ENCODE peak calls at places on chromosomes 12 and 14, in four cellular contexts. One of them, this sample, is unnamed.

GRCh38 chr12:26524862-26525465 is 308.0 kb downstream of the ITPR2 start:
- DNase-seq in A549: no peak
- DNase-seq in OCI-LY7: peak
- DNase-seq in neural progenitor cell: peak
- DNase-seq in this sample: no peak

GRCh38 chr14:89598548-89599186 is 181.6 kb upstream of the FOXN3 start:
- DNase-seq in A549: no peak
- DNase-seq in OCI-LY7: peak
- DNase-seq in neural progenitor cell: no peak
- DNase-seq in this sample: no peak

GRCh38 chr12:42213954-42214426 is 24.1 kb downstream of the YAF2 start:
- DNase-seq in A549: no peak
- DNase-seq in OCI-LY7: no peak
- DNase-seq in neural progenitor cell: peak
- DNase-seq in this sample: peak

GRCh38 chr12:89856431-89856830 is 147.8 kb upstream of the ATP2B1 start:
- DNase-seq in A549: no peak
- DNase-seq in OCI-LY7: peak
- DNase-seq in neural progenitor cell: no peak
- DNase-seq in this sample: no peak

GRCh38 chr14:55160989-55161388 is 30.4 kb downstream of the DLGAP5 start:
- DNase-seq in A549: peak
- DNase-seq in OCI-LY7: peak
- DNase-seq in neural progenitor cell: no peak
- DNase-seq in this sample: peak

GRCh38 chr14:22928237-22929103 is 706 bp downstream of the PRMT5 start:
- DNase-seq in A549: no peak
- DNase-seq in OCI-LY7: peak
- DNase-seq in neural progenitor cell: peak
- DNase-seq in this sample: no peak

GRCh38 chr14:105591052-105591451 is 64.7 kb downstream of the TMEM121 start:
- DNase-seq in A549: no peak
- DNase-seq in OCI-LY7: no peak
- DNase-seq in neural progenitor cell: no peak
- DNase-seq in this sample: no peak

GRCh38 chr12:101608301-101609133 is 13.7 kb downstream of the MYBPC1 start:
- DNase-seq in A549: no peak
- DNase-seq in OCI-LY7: no peak
- DNase-seq in neural progenitor cell: no peak
- DNase-seq in this sample: no peak

GRCh38 chr12:33438025-33438772 is 1.4 kb downstream of the SYT10 start:
- DNase-seq in A549: no peak
- DNase-seq in OCI-LY7: no peak
- DNase-seq in neural progenitor cell: peak
- DNase-seq in this sample: no peak

GRCh38 chr14:84282618-84283017 is 1247.3 kb upstream of the FLRT2 start:
- DNase-seq in A549: no peak
- DNase-seq in OCI-LY7: no peak
- DNase-seq in neural progenitor cell: no peak
- DNase-seq in this sample: no peak

GRCh38 chr12:104446646-104447415 is 9.9 kb upstream of the CHST11 start:
- DNase-seq in A549: no peak
- DNase-seq in OCI-LY7: no peak
- DNase-seq in neural progenitor cell: no peak
- DNase-seq in this sample: no peak

GRCh38 chr14:30581283-30581625 is 22.3 kb downstream of the G2E3 start:
- DNase-seq in A549: no peak
- DNase-seq in OCI-LY7: no peak
- DNase-seq in neural progenitor cell: no peak
- DNase-seq in this sample: no peak

GRCh38 chr14:90556050-90556477 is 159.2 kb downstream of the CALM1 start:
- DNase-seq in A549: no peak
- DNase-seq in OCI-LY7: no peak
- DNase-seq in neural progenitor cell: peak
- DNase-seq in this sample: no peak

GRCh38 chr14:91867316-91867988 is at the start of gene TC2N:
- DNase-seq in A549: no peak
- DNase-seq in OCI-LY7: no peak
- DNase-seq in neural progenitor cell: no peak
- DNase-seq in this sample: no peak

GRCh38 chr14:47822326-47822725 is 146.9 kb upstream of the MDGA2 start:
- DNase-seq in A549: no peak
- DNase-seq in OCI-LY7: no peak
- DNase-seq in neural progenitor cell: no peak
- DNase-seq in this sample: no peak

GRCh38 chr14:85415015-85415712 is 114.8 kb upstream of the FLRT2 start:
- DNase-seq in A549: peak
- DNase-seq in OCI-LY7: no peak
- DNase-seq in neural progenitor cell: no peak
- DNase-seq in this sample: no peak

GRCh38 chr12:40281791-40282364 is 57.1 kb downstream of the LRRK2 start:
- DNase-seq in A549: no peak
- DNase-seq in OCI-LY7: no peak
- DNase-seq in neural progenitor cell: no peak
- DNase-seq in this sample: no peak

GRCh38 chr14:61925043-61925442 is 162.8 kb downstream of the SNAPC1 start:
- DNase-seq in A549: no peak
- DNase-seq in OCI-LY7: peak
- DNase-seq in neural progenitor cell: peak
- DNase-seq in this sample: no peak

GRCh38 chr12:4506870-4507269 is 31.8 kb upstream of the RAD51AP1 start:
- DNase-seq in A549: no peak
- DNase-seq in OCI-LY7: peak
- DNase-seq in neural progenitor cell: no peak
- DNase-seq in this sample: no peak

GRCh38 chr12:22518067-22518719 is 26.1 kb downstream of the C2CD5 start:
- DNase-seq in A549: no peak
- DNase-seq in OCI-LY7: no peak
- DNase-seq in neural progenitor cell: no peak
- DNase-seq in this sample: peak

GRCh38 chr14:88168498-88169165 is 154.4 kb downstream of the KCNK10 start:
- DNase-seq in A549: peak
- DNase-seq in OCI-LY7: peak
- DNase-seq in neural progenitor cell: peak
- DNase-seq in this sample: no peak

GRCh38 chr12:50187084-50187900 is 20.1 kb upstream of the CERS5 start:
- DNase-seq in A549: no peak
- DNase-seq in OCI-LY7: no peak
- DNase-seq in neural progenitor cell: no peak
- DNase-seq in this sample: peak

GRCh38 chr14:54805080-54805479 is 97.5 kb downstream of the GCH1 start:
- DNase-seq in A549: no peak
- DNase-seq in OCI-LY7: no peak
- DNase-seq in neural progenitor cell: no peak
- DNase-seq in this sample: no peak

GRCh38 chr14:23186913-23187654 is 3.6 kb upstream of the SLC7A8 start:
- DNase-seq in A549: peak
- DNase-seq in OCI-LY7: peak
- DNase-seq in neural progenitor cell: peak
- DNase-seq in this sample: no peak

GRCh38 chr12:49622501-49623141 is 740 bp upstream of the PRPF40B start:
- DNase-seq in A549: peak
- DNase-seq in OCI-LY7: peak
- DNase-seq in neural progenitor cell: peak
- DNase-seq in this sample: no peak

GRCh38 chr14:50363734-50364113 is 33.0 kb downstream of the CDKL1 start:
- DNase-seq in A549: no peak
- DNase-seq in OCI-LY7: peak
- DNase-seq in neural progenitor cell: no peak
- DNase-seq in this sample: no peak

GRCh38 chr12:95529693-95530225 is 21.5 kb downstream of the USP44 start:
- DNase-seq in A549: no peak
- DNase-seq in OCI-LY7: no peak
- DNase-seq in neural progenitor cell: no peak
- DNase-seq in this sample: no peak

GRCh38 chr14:92471919-92472318 is 41.7 kb upstream of the RIN3 start:
- DNase-seq in A549: peak
- DNase-seq in OCI-LY7: no peak
- DNase-seq in neural progenitor cell: no peak
- DNase-seq in this sample: peak

GRCh38 chr14:34363733-34364134 is 98.3 kb downstream of the SPTSSA start:
- DNase-seq in A549: no peak
- DNase-seq in OCI-LY7: no peak
- DNase-seq in neural progenitor cell: no peak
- DNase-seq in this sample: no peak

GRCh38 chr12:51389302-51389999 is 1.8 kb downstream of the GALNT6 start:
- DNase-seq in A549: no peak
- DNase-seq in OCI-LY7: no peak
- DNase-seq in neural progenitor cell: no peak
- DNase-seq in this sample: peak

GRCh38 chr14:91303091-91303923 is 58.8 kb upstream of the GPR68 start:
- DNase-seq in A549: peak
- DNase-seq in OCI-LY7: peak
- DNase-seq in neural progenitor cell: peak
- DNase-seq in this sample: no peak

GRCh38 chr12:18320036-18320617 is 58.8 kb downstream of the PIK3C2G start:
- DNase-seq in A549: peak
- DNase-seq in OCI-LY7: peak
- DNase-seq in neural progenitor cell: peak
- DNase-seq in this sample: peak

GRCh38 chr14:79583738-79584405 is 627.4 kb downstream of the DIO2 start:
- DNase-seq in A549: no peak
- DNase-seq in OCI-LY7: no peak
- DNase-seq in neural progenitor cell: no peak
- DNase-seq in this sample: peak
- H3K4me3 ChIP-seq in A549: no peak
- H3K4me3 ChIP-seq in OCI-LY7: no peak
- H3K4me3 ChIP-seq in neural progenitor cell: no peak
- H3K4me3 ChIP-seq in this sample: no peak

GRCh38 chr14:72525087-72525909 is 368.6 kb downstream of the DPF3 start:
- DNase-seq in A549: no peak
- DNase-seq in OCI-LY7: no peak
- DNase-seq in neural progenitor cell: no peak
- DNase-seq in this sample: no peak
- TF ChIP-seq CTCF in A549: no peak
- TF ChIP-seq CTCF in OCI-LY7: no peak
- TF ChIP-seq CTCF in neural progenitor cell: no peak
- TF ChIP-seq CTCF in this sample: no peak

GRCh38 chr14:52937306-52937705 is 13.5 kb downstream of the FERMT2 start:
- DNase-seq in A549: no peak
- DNase-seq in OCI-LY7: no peak
- DNase-seq in neural progenitor cell: no peak
- DNase-seq in this sample: no peak
- H3K4me3 ChIP-seq in A549: no peak
- H3K4me3 ChIP-seq in OCI-LY7: no peak
- H3K4me3 ChIP-seq in neural progenitor cell: no peak
- H3K4me3 ChIP-seq in this sample: no peak

GRCh38 chr14:72907886-72908285 is 14.0 kb upstream of the DPF3 start:
- DNase-seq in A549: no peak
- DNase-seq in OCI-LY7: no peak
- DNase-seq in neural progenitor cell: no peak
- DNase-seq in this sample: no peak
- TF ChIP-seq CTCF in A549: no peak
- TF ChIP-seq CTCF in OCI-LY7: no peak
- TF ChIP-seq CTCF in neural progenitor cell: no peak
- TF ChIP-seq CTCF in this sample: no peak

GRCh38 chr12:85279449-85280137 is 427 bp upstream of the ALX1 start:
- DNase-seq in A549: no peak
- DNase-seq in OCI-LY7: no peak
- DNase-seq in neural progenitor cell: peak
- DNase-seq in this sample: no peak

GRCh38 chr12:85281947-85282312 is 1.9 kb downstream of the ALX1 start:
- DNase-seq in A549: no peak
- DNase-seq in OCI-LY7: no peak
- DNase-seq in neural progenitor cell: peak
- DNase-seq in this sample: no peak

GRCh38 chr12:85280984-85281946 is 1.2 kb downstream of the ALX1 start:
- DNase-seq in A549: no peak
- DNase-seq in OCI-LY7: no peak
- DNase-seq in neural progenitor cell: no peak
- DNase-seq in this sample: no peak

GRCh38 chr12:85278598-85279448 is 1.2 kb upstream of the ALX1 start:
- DNase-seq in A549: no peak
- DNase-seq in OCI-LY7: no peak
- DNase-seq in neural progenitor cell: peak
- DNase-seq in this sample: no peak

DNA sequence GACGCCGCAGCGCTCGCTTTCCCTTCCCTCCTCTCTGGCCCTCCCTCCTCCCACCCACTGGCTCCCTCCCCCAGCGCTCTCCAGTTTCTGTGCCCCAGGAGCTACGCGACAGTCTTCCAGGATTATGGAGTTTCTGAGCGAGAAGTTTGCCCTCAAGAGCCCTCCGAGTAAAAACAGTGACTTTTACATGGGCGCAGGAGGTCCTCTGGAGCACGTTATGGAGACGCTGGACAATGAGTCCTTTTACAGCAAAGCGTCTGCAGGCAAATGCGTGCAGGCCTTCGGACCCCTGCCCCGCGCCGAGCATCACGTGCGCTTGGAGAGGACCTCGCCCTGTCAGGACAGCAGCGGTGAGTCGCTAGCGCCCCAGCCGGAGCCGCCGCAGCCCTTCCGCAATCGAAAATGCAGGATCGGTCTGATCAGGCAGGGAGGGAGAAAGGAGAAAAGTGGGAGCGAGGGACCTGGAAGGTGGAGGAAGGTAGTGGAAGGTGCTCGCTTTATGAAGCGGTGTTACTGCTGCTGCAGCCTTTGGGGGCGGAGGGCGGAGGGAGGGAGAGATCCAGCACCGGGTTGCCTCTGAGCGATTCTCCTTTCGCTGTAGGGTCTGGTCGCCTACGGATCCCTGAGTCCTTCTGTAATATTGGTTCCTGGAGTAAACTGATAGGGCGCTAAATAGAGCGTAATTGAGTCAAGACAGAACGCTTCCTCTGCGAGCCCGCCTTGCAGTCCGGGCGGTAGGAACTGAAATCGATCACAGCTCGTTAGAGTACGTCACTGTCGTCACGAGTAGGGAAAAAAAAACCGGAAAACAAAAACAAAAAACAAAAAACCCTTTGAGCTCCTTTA is at the start of gene ALX1:
- DNase-seq in A549: peak
- DNase-seq in OCI-LY7: no peak
- DNase-seq in neural progenitor cell: peak
- DNase-seq in this sample: no peak
- H3K4me3 ChIP-seq in A549: peak
- H3K4me3 ChIP-seq in OCI-LY7: no peak
- H3K4me3 ChIP-seq in neural progenitor cell: peak
- H3K4me3 ChIP-seq in this sample: peak

DNA sequence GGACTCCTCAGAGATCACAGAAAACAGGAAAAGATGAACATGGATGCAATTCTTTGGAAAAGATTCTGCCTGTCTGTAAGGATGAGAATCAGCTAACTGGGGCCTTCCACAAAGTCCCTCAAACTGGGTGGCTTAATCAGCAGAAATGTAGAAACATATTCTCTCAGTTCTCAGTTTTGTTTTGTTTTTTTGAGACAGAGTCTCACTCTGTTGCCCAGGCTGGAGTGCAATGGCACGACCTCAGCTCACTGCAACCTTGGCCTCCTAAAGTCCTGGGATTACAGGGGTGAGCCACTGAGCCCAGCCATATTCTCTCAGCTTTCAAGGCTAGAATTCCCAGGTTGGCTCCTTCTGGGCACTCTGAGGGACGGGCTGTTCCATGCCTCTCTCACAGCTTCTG is 38.2 kb upstream of the CLIP1 start:
- DNase-seq in A549: no peak
- DNase-seq in OCI-LY7: no peak
- DNase-seq in neural progenitor cell: no peak
- DNase-seq in this sample: no peak
- TF ChIP-seq CTCF in A549: no peak
- TF ChIP-seq CTCF in OCI-LY7: no peak
- TF ChIP-seq CTCF in neural progenitor cell: no peak
- TF ChIP-seq CTCF in this sample: no peak

This sample was measured in retinal pigment epithelial cell.